ENCODE peak calls at places on chromosomes 12 and 14, in eight cellular contexts. M is spleen, W is transverse colon, L is breast epithelium, P is Peyer's patch, V is uterus, U is right lobe of liver, H is gastrocnemius medialis. N is an unnamed sample.

GRCh38 chr14:36767603-36768281 is 106.1 kb downstream of the PAX9 start:
- DNase-seq in M (no peak), W (no peak), L (peak), P (no peak), V (no peak), U (no peak), H (no peak), N (no peak)

GRCh38 chr14:90450151-90450550 is 53.3 kb downstream of the CALM1 start:
- DNase-seq in M (no peak), W (no peak), L (no peak), P (no peak), V (no peak), U (no peak), H (no peak), N (peak)

GRCh38 chr14:63155511-63156189 is 48.6 kb upstream of the RHOJ start:
- DNase-seq in M (no peak), W (no peak), L (no peak), P (no peak), V (no peak), U (no peak), H (no peak), N (no peak)

GRCh38 chr12:5434647-5434968 is 2.7 kb downstream of the NTF3 start:
- DNase-seq in M (no peak), W (no peak), L (no peak), P (no peak), V (no peak), U (no peak), H (no peak), N (peak)

GRCh38 chr12:27142102-27142721 is 59.8 kb upstream of the C12orf71 start:
- DNase-seq in M (no peak), W (peak), L (peak), P (no peak), V (peak), U (peak), H (peak), N (peak)

GRCh38 chr12:53184828-53185227 is 4.1 kb upstream of the CSAD start:
- DNase-seq in M (no peak), W (no peak), L (no peak), P (no peak), V (no peak), U (no peak), H (no peak), N (no peak)

GRCh38 chr12:79046021-79046420 is 181.4 kb downstream of the SYT1 start:
- DNase-seq in M (no peak), W (no peak), L (no peak), P (no peak), V (no peak), U (no peak), H (no peak), N (no peak)

GRCh38 chr12:52060498-52061177 is 9.1 kb upstream of the ATG101 start:
- DNase-seq in M (no peak), W (peak), L (no peak), P (no peak), V (no peak), U (no peak), H (no peak), N (no peak)

GRCh38 chr14:102252834-102253801 is 51.8 kb downstream of the MOK start:
- DNase-seq in M (no peak), W (no peak), L (no peak), P (no peak), V (no peak), U (no peak), H (no peak), N (no peak)

GRCh38 chr12:8065991-8066594 is at the start of gene C3AR1:
- DNase-seq in M (no peak), W (peak), L (no peak), P (no peak), V (no peak), U (no peak), H (no peak), N (no peak)

GRCh38 chr14:64725879-64726584 is 21.8 kb downstream of the PLEKHG3 start:
- DNase-seq in M (peak), W (no peak), L (no peak), P (no peak), V (no peak), U (no peak), H (peak), N (peak)

GRCh38 chr12:90124914-90125313 is 416.3 kb upstream of the ATP2B1 start:
- DNase-seq in M (peak), W (no peak), L (no peak), P (no peak), V (no peak), U (no peak), H (no peak), N (no peak)

GRCh38 chr12:52789637-52790426 is 6.1 kb downstream of the KRT3 start:
- DNase-seq in M (peak), W (peak), L (no peak), P (peak), V (no peak), U (peak), H (no peak), N (no peak)

GRCh38 chr14:28365510-28365909 is 401.1 kb upstream of the FOXG1 start:
- DNase-seq in M (peak), W (no peak), L (no peak), P (no peak), V (no peak), U (no peak), H (no peak), N (no peak)

GRCh38 chr14:23160924-23161522 is 22.4 kb downstream of the SLC7A8 start:
- DNase-seq in M (peak), W (peak), L (peak), P (no peak), V (peak), U (peak), H (peak), N (peak)

GRCh38 chr12:26857465-26858176 is 24.6 kb upstream of the ITPR2 start:
- DNase-seq in M (no peak), W (no peak), L (no peak), P (no peak), V (no peak), U (no peak), H (no peak), N (no peak)

GRCh38 chr12:61654698-61655097 is 605.5 kb upstream of the USP15 start:
- DNase-seq in M (no peak), W (no peak), L (no peak), P (no peak), V (no peak), U (no peak), H (no peak), N (no peak)

GRCh38 chr14:104749111-104749649 is 3.8 kb upstream of the SIVA1 start:
- DNase-seq in M (peak), W (peak), L (no peak), P (peak), V (no peak), U (peak), H (peak), N (no peak)

GRCh38 chr14:92105845-92106094 is 612 bp downstream of the ATXN3 start:
- DNase-seq in M (peak), W (peak), L (peak), P (peak), V (peak), U (peak), H (no peak), N (peak)

GRCh38 chr12:38332814-38333213 is 16.2 kb downstream of the ALG10B start:
- DNase-seq in M (no peak), W (no peak), L (no peak), P (no peak), V (no peak), U (no peak), H (no peak), N (no peak)

GRCh38 chr14:21107360-21107781 is 6.5 kb downstream of the TMEM253 start:
- DNase-seq in M (no peak), W (no peak), L (no peak), P (no peak), V (no peak), U (no peak), H (no peak), N (no peak)

GRCh38 chr12:128848371-128848770 is 4.9 kb upstream of the GLT1D1 start:
- DNase-seq in M (peak), W (no peak), L (no peak), P (no peak), V (no peak), U (no peak), H (no peak), N (no peak)

GRCh38 chr12:89927226-89927698 is 218.6 kb upstream of the ATP2B1 start:
- DNase-seq in M (no peak), W (no peak), L (no peak), P (no peak), V (no peak), U (no peak), H (no peak), N (no peak)

GRCh38 chr12:121036810-121037326 is 2.2 kb downstream of the OASL start:
- DNase-seq in M (no peak), W (no peak), L (no peak), P (no peak), V (no peak), U (no peak), H (no peak), N (no peak)

GRCh38 chr12:88579941-88580871 is at the start of gene KITLG:
- DNase-seq in M (peak), W (peak), L (peak), P (peak), V (peak), U (peak), H (peak), N (peak)

GRCh38 chr12:18811268-18811667 is 73.3 kb downstream of the CAPZA3 start:
- DNase-seq in M (no peak), W (no peak), L (no peak), P (no peak), V (no peak), U (no peak), H (no peak), N (no peak)

GRCh38 chr14:32513571-32514009 is 184.5 kb downstream of the AKAP6 start:
- DNase-seq in M (no peak), W (no peak), L (no peak), P (no peak), V (no peak), U (no peak), H (no peak), N (no peak)

GRCh38 chr14:35368993-35369392 is 35.6 kb downstream of the NFKBIA start:
- DNase-seq in M (no peak), W (no peak), L (no peak), P (no peak), V (no peak), U (no peak), H (no peak), N (no peak)

GRCh38 chr14:101781240-101782061 is 19.9 kb downstream of the PPP2R5C start:
- DNase-seq in M (no peak), W (no peak), L (no peak), P (no peak), V (no peak), U (no peak), H (no peak), N (no peak)

GRCh38 chr12:64311877-64312276 is 78.7 kb downstream of the C12orf56 start:
- DNase-seq in M (no peak), W (no peak), L (no peak), P (no peak), V (no peak), U (no peak), H (no peak), N (no peak)

GRCh38 chr12:108807996-108808725 is 49.2 kb downstream of the SSH1 start:
- DNase-seq in M (peak), W (no peak), L (no peak), P (peak), V (no peak), U (no peak), H (no peak), N (no peak)

GRCh38 chr12:988616-989015 is 2.4 kb upstream of the ERC1 start:
- DNase-seq in M (no peak), W (no peak), L (no peak), P (no peak), V (no peak), U (no peak), H (no peak), N (no peak)

GRCh38 chr12:57795354-57795753 is 12.8 kb downstream of the TSFM start:
- DNase-seq in M (no peak), W (no peak), L (no peak), P (no peak), V (no peak), U (no peak), H (no peak), N (no peak)

GRCh38 chr14:24425704-24426103 is 3.8 kb downstream of the CBLN3 start:
- DNase-seq in M (no peak), W (no peak), L (no peak), P (no peak), V (peak), U (no peak), H (no peak), N (no peak)

GRCh38 chr12:109156036-109156435 is 39.6 kb downstream of the ACACB start:
- DNase-seq in M (no peak), W (no peak), L (no peak), P (no peak), V (no peak), U (no peak), H (no peak), N (peak)

DNA sequence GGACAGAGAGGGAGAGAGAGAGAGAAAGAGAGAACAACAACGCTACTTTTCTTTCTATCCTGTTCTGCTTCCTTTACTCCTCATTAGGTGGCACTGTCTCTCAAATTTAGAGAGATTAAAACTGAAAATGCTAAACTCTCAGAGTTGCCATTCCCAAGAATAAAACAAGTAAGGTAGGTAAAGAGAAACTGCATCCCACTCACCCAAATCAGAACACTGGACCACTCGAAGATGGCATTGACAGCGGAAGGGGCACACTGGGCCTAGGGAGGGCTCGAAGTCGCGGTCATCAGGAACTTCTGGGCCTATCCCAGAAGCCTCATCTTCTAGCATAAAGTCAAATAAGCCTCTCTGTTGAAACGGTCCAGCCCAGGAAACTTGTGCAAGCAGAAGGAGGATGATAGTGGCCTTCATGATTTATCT is 4.5 kb downstream of the DCN start:
- DNase-seq in M (no peak), W (no peak), L (no peak), P (peak), V (peak), U (no peak), H (no peak), N (no peak)
- TF ChIP-seq CTCF in M (peak), W (peak), L (peak), P (peak), V (peak), U (peak), H (peak), N (no peak)

GRCh38 chr12:41521872-41522379 is 333.8 kb downstream of the PDZRN4 start:
- DNase-seq in M (no peak), W (no peak), L (no peak), P (no peak), V (no peak), U (no peak), H (no peak), N (no peak)
- H3K4me3 ChIP-seq in M (no peak), W (peak), L (no peak), P (no peak), V (no peak), U (no peak), H (no peak), N (no peak)

GRCh38 chr12:30945443-30946164 is 19.1 kb downstream of the TSPAN11 start:
- DNase-seq in M (no peak), W (no peak), L (no peak), P (no peak), V (no peak), U (no peak), H (no peak), N (no peak)
- TF ChIP-seq POLR2A in M (no peak), W (no peak), L (no peak), P (no peak), V (no peak), U (no peak), H (no peak), N (no peak)

DNA sequence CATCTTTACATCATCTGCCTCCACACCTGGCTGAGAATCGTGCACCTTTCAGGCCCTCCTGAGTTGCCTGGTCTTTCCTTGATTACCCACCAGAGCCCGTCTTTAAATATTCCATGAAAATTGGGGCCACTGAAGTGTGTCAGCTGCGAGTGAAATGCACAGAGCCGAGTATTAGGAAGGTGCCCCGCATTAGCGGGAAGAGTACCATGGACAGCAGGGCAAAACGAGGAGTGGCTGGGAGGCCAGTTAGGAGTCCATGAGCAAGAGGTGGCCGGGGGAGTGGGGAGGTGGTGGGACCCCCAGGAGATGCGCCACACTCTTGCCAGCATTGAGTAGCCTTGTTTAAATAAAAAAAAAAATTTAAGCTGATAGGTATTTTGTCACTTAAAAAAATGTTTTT is 99.6 kb downstream of the TSPAN9 start:
- DNase-seq in M (no peak), W (no peak), L (no peak), P (no peak), V (no peak), U (no peak), H (no peak), N (no peak)
- TF ChIP-seq CTCF in M (no peak), W (no peak), L (no peak), P (no peak), V (no peak), U (no peak), H (no peak), N (no peak)